ENCODE peak calls at places on chromosomes 5 and 9, in nine cellular contexts. H is fibroblast of lung; Q is RWPE1; W is EH; V is AG04450; A is A549; Y is mucosa of descending colon; X is MM.1S; D is stimulated activated CD4-positive, alpha-beta T cell treated with anti-CD3 and anti-CD28 coated beads, Interleukin-15, amount 100 ng/mL, for 1 hour. I is an unnamed sample.

GRCh38 chr5:172886974-172887491 is 53.0 kb downstream of the ERGIC1 start:
- DNase-seq in D (no peak), X (no peak), Y (no peak), Q (peak), H (peak), A (no peak), V (peak), W (peak), I (no peak)

GRCh38 chr5:143506881-143507552 is 103.5 kb upstream of the NR3C1 start:
- DNase-seq in H (peak), Y (no peak), Q (peak), W (peak), D (no peak), X (no peak), A (peak), V (peak), I (peak)

GRCh38 chr5:126482591-126482990 is 59.4 kb downstream of the GRAMD2B start:
- DNase-seq in W (no peak), H (no peak), A (no peak), X (no peak), D (no peak), Q (no peak), Y (no peak), V (no peak), I (no peak)

GRCh38 chr5:1011226-1011631 is 2.6 kb downstream of the NKD2 start:
- DNase-seq in H (no peak), V (no peak), X (peak), W (no peak), A (peak), Y (peak), Q (peak), D (no peak), I (no peak)

GRCh38 chr5:74624501-74624900 is 16.0 kb downstream of the ENC1 start:
- DNase-seq in A (no peak), H (no peak), Y (no peak), V (no peak), D (no peak), X (no peak), Q (peak), W (no peak), I (no peak)

GRCh38 chr5:156109317-156110023 is 217.5 kb upstream of the SGCD start:
- DNase-seq in W (no peak), D (no peak), H (peak), V (no peak), X (no peak), A (peak), Y (no peak), Q (no peak), I (no peak)

GRCh38 chr5:1558945-1559344 is 35.2 kb upstream of the LPCAT1 start:
- DNase-seq in D (no peak), Y (no peak), X (no peak), W (no peak), Q (no peak), H (no peak), A (no peak), V (no peak), I (no peak)

GRCh38 chr5:34717426-34718327 is 61.5 kb downstream of the RAI14 start:
- DNase-seq in V (peak), D (no peak), Y (no peak), W (peak), H (peak), X (no peak), Q (peak), A (peak), I (peak)

GRCh38 chr5:173329370-173330150 is 1.3 kb upstream of the STC2 start:
- DNase-seq in Q (peak), A (peak), X (no peak), V (no peak), H (no peak), W (peak), Y (no peak), D (no peak), I (no peak)

GRCh38 chr9:126720661-126721530 is 83.9 kb upstream of the ZBTB43 start:
- DNase-seq in Y (no peak), X (no peak), Q (no peak), W (no peak), H (no peak), D (no peak), A (no peak), V (no peak), I (no peak)

GRCh38 chr9:3887121-3887797 is 361.5 kb upstream of the RFX3 start:
- DNase-seq in X (no peak), D (no peak), Y (no peak), H (no peak), W (no peak), Q (no peak), A (no peak), V (no peak), I (no peak)

GRCh38 chr5:131769961-131770360 is 26.9 kb downstream of the FNIP1 start:
- DNase-seq in Q (no peak), H (no peak), W (no peak), Y (no peak), X (no peak), A (no peak), V (no peak), D (no peak), I (no peak)

GRCh38 chr9:87749335-87750035 is 23.6 kb downstream of the CTSL start:
- DNase-seq in X (no peak), A (no peak), V (no peak), H (no peak), Q (no peak), D (no peak), Y (no peak), W (no peak), I (no peak)

GRCh38 chr5:168314735-168315411 is 23.4 kb downstream of the WWC1 start:
- DNase-seq in Q (peak), V (peak), A (peak), H (peak), Y (peak), D (no peak), W (peak), X (no peak), I (no peak)

GRCh38 chr5:139638736-139639618 is 9.2 kb upstream of the CXXC5 start:
- DNase-seq in Y (no peak), A (no peak), D (no peak), H (no peak), W (no peak), Q (no peak), X (no peak), V (no peak), I (no peak)

GRCh38 chr5:134846641-134846960 is 833 bp downstream of the C5orf24 start:
- DNase-seq in Y (no peak), V (no peak), Q (no peak), H (no peak), X (peak), W (peak), D (no peak), A (no peak), I (no peak)

GRCh38 chr5:172778223-172778814 is 7.3 kb upstream of the DUSP1 start:
- DNase-seq in D (no peak), W (peak), A (peak), H (peak), Q (peak), V (no peak), Y (peak), X (no peak), I (no peak)

GRCh38 chr9:133107245-133107722 is 13.8 kb downstream of the RALGDS start:
- DNase-seq in V (no peak), H (no peak), D (no peak), W (no peak), Y (peak), A (no peak), Q (no peak), X (no peak), I (no peak)

GRCh38 chr5:27708579-27708978 is 670.2 kb upstream of the CDH9 start:
- DNase-seq in V (no peak), Y (no peak), H (no peak), Q (peak), X (no peak), D (no peak), A (peak), W (no peak), I (no peak)

GRCh38 chr5:123937230-123937629 is 425.3 kb downstream of the CSNK1G3 start:
- DNase-seq in D (no peak), V (no peak), Y (no peak), A (peak), Q (peak), X (peak), H (peak), W (peak), I (no peak)

GRCh38 chr9:93190656-93191353 is 6.9 kb downstream of the WNK2 start:
- DNase-seq in D (no peak), Y (no peak), W (no peak), H (no peak), Q (no peak), A (no peak), V (no peak), X (no peak), I (no peak)

GRCh38 chr9:125495137-125496119 is 211.6 kb downstream of the MAPKAP1 start:
- DNase-seq in V (no peak), X (no peak), A (no peak), Q (peak), W (peak), Y (no peak), D (no peak), H (no peak), I (peak)

GRCh38 chr5:164012376-164012775 is 507.0 kb downstream of the MAT2B start:
- DNase-seq in X (no peak), V (no peak), H (peak), Y (no peak), A (no peak), Q (no peak), W (no peak), D (no peak), I (no peak)

GRCh38 chr5:96331210-96331609 is 101.8 kb downstream of the PCSK1 start:
- DNase-seq in V (no peak), Y (no peak), Q (no peak), H (peak), A (no peak), W (peak), D (no peak), X (no peak), I (no peak)

GRCh38 chr9:34417734-34418133 is 40.6 kb downstream of the FAM219A start:
- DNase-seq in Y (no peak), H (no peak), Q (no peak), W (no peak), X (no peak), D (no peak), A (no peak), V (no peak), I (no peak)

GRCh38 chr5:111308951-111309350 is 84.8 kb downstream of the CAMK4 start:
- DNase-seq in Y (no peak), H (no peak), X (no peak), A (no peak), V (no peak), D (no peak), Q (no peak), W (no peak), I (no peak)

GRCh38 chr5:154351566-154351965 is 94.2 kb upstream of the SAP30L start:
- DNase-seq in D (no peak), V (no peak), Y (no peak), Q (no peak), H (no peak), W (no peak), X (no peak), A (no peak), I (no peak)

GRCh38 chr5:6478793-6479192 is 30.1 kb downstream of the UBE2QL1 start:
- DNase-seq in Y (no peak), H (no peak), Q (no peak), X (no peak), V (no peak), A (no peak), D (no peak), W (no peak), I (no peak)

GRCh38 chr5:1793966-1794895 is 5.4 kb downstream of the MRPL36 start:
- DNase-seq in H (peak), D (no peak), Y (peak), W (peak), V (peak), X (peak), A (no peak), Q (no peak), I (peak)

GRCh38 chr5:82939326-82939725 is 137.9 kb downstream of the TMEM167A start:
- DNase-seq in X (no peak), D (no peak), W (no peak), Y (no peak), H (no peak), V (no peak), Q (no peak), A (no peak), I (no peak)

GRCh38 chr5:41869150-41869738 is 981 bp downstream of the OXCT1 start:
- DNase-seq in A (no peak), W (peak), Q (peak), V (no peak), X (no peak), D (no peak), H (peak), Y (no peak), I (no peak)

GRCh38 chr5:109691248-109691574 is 1.5 kb downstream of the MAN2A1 start:
- DNase-seq in X (no peak), Y (no peak), A (no peak), D (no peak), Q (no peak), H (no peak), W (no peak), V (no peak), I (no peak)

GRCh38 chr5:139462582-139463276 is at the start of gene ECSCR:
- DNase-seq in V (no peak), Q (no peak), Y (no peak), H (no peak), W (peak), D (no peak), X (no peak), A (no peak), I (no peak)

GRCh38 chr5:111928501-111928900 is 171.5 kb upstream of the NREP start:
- DNase-seq in D (no peak), H (no peak), W (no peak), A (no peak), Y (no peak), V (no peak), X (no peak), Q (no peak), I (no peak)

GRCh38 chr9:109520475-109521132 is 22.5 kb upstream of the PTPN3 start:
- DNase-seq in V (peak), W (peak), H (peak), X (peak), D (no peak), Q (peak), A (peak), Y (peak), I (peak)

GRCh38 chr9:3497406-3497805 is 28.4 kb downstream of the RFX3 start:
- DNase-seq in Y (no peak), A (no peak), X (no peak), H (no peak), V (peak), W (peak), Q (no peak), D (no peak), I (no peak)